ENCODE peak calls at places on chromosomes 11 and 22, in nine cellular contexts. B is bronchial epithelial cell; T is activated naive CD4-positive, alpha-beta T cell treated with Interleukin-2 at 50 U/mL for 16 hours; R is DMS53; L is endothelial cell; Q is glutamatergic neuron; M is epithelial cell of esophagus; V is fibroblast of the conjunctiva; K is GM19239. N is an unnamed sample.
A peak's percentile ranks its signal among the peaks of the same experiment; 100 is the strongest.

GRCh38 chr11:61378713-61379313 is 13.6 kb upstream of the TMEM216 start:
- DNase-seq in B (peak; percentile 96), T (no peak), R (no peak), L (no peak), Q (no peak), M (peak; percentile 95), V (peak; percentile 96), K (no peak), N (no peak)

GRCh38 chr22:35220221-35220620 is 37.1 kb upstream of the HMGXB4 start:
- DNase-seq in B (no peak), T (no peak), R (no peak), L (no peak), Q (no peak), M (no peak), V (no peak), K (no peak), N (no peak)

GRCh38 chr22:38086001-38086845 is 2.2 kb upstream of the SLC16A8 start:
- DNase-seq in B (no peak), T (no peak), R (no peak), L (no peak), Q (peak; percentile 17), M (no peak), V (no peak), K (no peak), N (no peak)

GRCh38 chr11:114230031-114230430 is 66.2 kb upstream of the NNMT start:
- DNase-seq in B (no peak), T (no peak), R (no peak), L (no peak), Q (no peak), M (no peak), V (no peak), K (no peak), N (no peak)

GRCh38 chr11:124207102-124207792 is 24.1 kb downstream of the OR10D3 start:
- DNase-seq in B (peak; percentile 3), T (no peak), R (peak; percentile 21), L (no peak), Q (no peak), M (peak; percentile 9), V (no peak), K (no peak), N (no peak)

GRCh38 chr22:20957691-20958440 is 9.2 kb upstream of the AIFM3 start:
- DNase-seq in B (no peak), T (no peak), R (peak; percentile 56), L (no peak), Q (peak; percentile 46), M (no peak), V (no peak), K (no peak), N (no peak)

GRCh38 chr22:20027966-20028854 is 7.3 kb downstream of the TANGO2 start:
- DNase-seq in B (peak; percentile 22), T (no peak), R (peak; percentile 26), L (no peak), Q (peak; percentile 25), M (peak; percentile 38), V (no peak), K (no peak), N (peak; percentile 46)

GRCh38 chr11:110479445-110480101 is 49.8 kb downstream of the FDX1 start:
- DNase-seq in B (peak; percentile 29), T (no peak), R (peak; percentile 9), L (no peak), Q (peak; percentile 23), M (peak; percentile 25), V (peak; percentile 13), K (no peak), N (no peak)

GRCh38 chr11:121059605-121060004 is 35.7 kb downstream of the TBCEL start:
- DNase-seq in B (no peak), T (no peak), R (no peak), L (no peak), Q (no peak), M (no peak), V (no peak), K (peak; percentile 36), N (no peak)

GRCh38 chr11:18578975-18579598 is 9.4 kb downstream of the UEVLD start:
- DNase-seq in B (no peak), T (no peak), R (peak; percentile 90), L (no peak), Q (no peak), M (no peak), V (no peak), K (no peak), N (no peak)

GRCh38 chr22:45889539-45890350 is 87.2 kb downstream of the WNT7B start:
- DNase-seq in B (no peak), T (no peak), R (peak; percentile 56), L (no peak), Q (peak; percentile 13), M (no peak), V (no peak), K (no peak), N (no peak)

GRCh38 chr11:109015283-109015682 is 350.4 kb downstream of the DDX10 start:
- DNase-seq in B (peak; percentile 84), T (no peak), R (no peak), L (no peak), Q (no peak), M (peak; percentile 80), V (no peak), K (no peak), N (no peak)